ENCODE peak calls at places on chromosomes 12 and 14, in five cellular contexts. H, B, U, J and S are unnamed samples.

GRCh38 chr14:34064349-34064748 is 113.5 kb upstream of the EGLN3 start:
- DNase-seq in H (no peak), J (no peak), U (no peak), B (no peak), S (no peak)

GRCh38 chr12:14065094-14065493 is 83.7 kb upstream of the GRIN2B start:
- DNase-seq in U (no peak), H (no peak), J (no peak), B (no peak), S (no peak)

GRCh38 chr14:99619873-99620834 is 16.1 kb upstream of the CCDC85C start:
- DNase-seq in U (no peak), J (no peak), H (no peak), B (no peak), S (no peak)

GRCh38 chr14:90429236-90429635 is 32.4 kb downstream of the CALM1 start:
- DNase-seq in U (no peak), B (no peak), H (no peak), J (no peak), S (no peak)

GRCh38 chr12:55713721-55714120 is 2.1 kb upstream of the BLOC1S1 start:
- DNase-seq in B (no peak), H (no peak), J (no peak), U (no peak), S (no peak)

GRCh38 chr12:94987806-94988205 is 15.7 kb downstream of the NDUFA12 start:
- DNase-seq in J (no peak), H (no peak), B (no peak), U (no peak), S (no peak)

GRCh38 chr14:64053694-64054669 is 201.2 kb downstream of the SYNE2 start:
- DNase-seq in H (no peak), B (no peak), U (no peak), J (no peak), S (no peak)

GRCh38 chr14:87170179-87170578 is 822.8 kb downstream of the GALC start:
- DNase-seq in B (no peak), U (no peak), H (no peak), J (peak), S (no peak)

GRCh38 chr14:72975776-72976175 is 49.5 kb downstream of the DCAF4 start:
- DNase-seq in H (no peak), J (no peak), B (no peak), U (no peak), S (no peak)

GRCh38 chr12:75878382-75878720 is 153.2 kb downstream of the PHLDA1 start:
- DNase-seq in U (no peak), B (no peak), H (no peak), J (no peak), S (no peak)